ENCODE peak calls at places on chromosome 18, in four cellular contexts. A, J, M and Z are unnamed samples. For H3K4me1, the result is how much of the 10 kb centered on the place peaks cover.

GRCh38 chr18:65786400-65786948 is 35.7 kb downstream of the CDH7 start:
- DNase-seq in A (no peak), J (no peak), M (no peak), Z (no peak)

GRCh38 chr18:75753753-75754152 is 326.2 kb upstream of the SMIM21 start:
- DNase-seq in A (no peak), J (no peak), M (no peak), Z (no peak)

GRCh38 chr18:56869189-56869777 is 218.1 kb downstream of the WDR7 start:
- DNase-seq in A (no peak), J (no peak), M (no peak), Z (no peak)

GRCh38 chr18:55838841-55839240 is 250.8 kb upstream of the TCF4 start:
- DNase-seq in A (no peak), J (no peak), M (no peak), Z (no peak)

GRCh38 chr18:50671376-50671775 is 111.5 kb downstream of the MAPK4 start:
- DNase-seq in A (no peak), J (no peak), M (no peak), Z (no peak)

GRCh38 chr18:61735564-61736102 is 157.2 kb downstream of the RNF152 start:
- DNase-seq in A (no peak), J (no peak), M (no peak), Z (no peak)

GRCh38 chr18:51425475-51425874 is 228.0 kb upstream of the MEX3C start:
- DNase-seq in A (no peak), J (no peak), M (no peak), Z (no peak)

GRCh38 chr18:54181856-54182612 is 42.4 kb downstream of the MBD2 start:
- DNase-seq in A (no peak), J (no peak), M (no peak), Z (no peak)

GRCh38 chr18:49898421-49898820 is 85.1 kb upstream of the ACAA2 start:
- DNase-seq in A (no peak), J (peak), M (peak), Z (no peak)

GRCh38 chr18:36700955-36701354 is 127.8 kb downstream of the TPGS2 start:
- DNase-seq in A (no peak), J (no peak), M (no peak), Z (no peak)

GRCh38 chr18:11259421-11259820 is 110.1 kb upstream of the PIEZO2 start:
- DNase-seq in A (peak), J (no peak), M (peak), Z (peak)

GRCh38 chr18:51039138-51040112 is 9.4 kb downstream of the SMAD4 start:
- DNase-seq in A (no peak), J (no peak), M (no peak), Z (no peak)

GRCh38 chr18:12598181-12598921 is 59.6 kb downstream of the SPIRE1 start:
- DNase-seq in A (no peak), J (no peak), M (no peak), Z (no peak)

GRCh38 chr18:2413352-2413751 is 158.0 kb downstream of the METTL4 start:
- DNase-seq in A (no peak), J (no peak), M (no peak), Z (no peak)

GRCh38 chr18:5961097-5961827 is 65.9 kb upstream of the TMEM200C start:
- DNase-seq in A (no peak), J (no peak), M (no peak), Z (no peak)

GRCh38 chr18:79749251-79750191 is 48.2 kb upstream of the KCNG2 start:
- DNase-seq in A (no peak), J (no peak), M (no peak), Z (no peak)

DNA sequence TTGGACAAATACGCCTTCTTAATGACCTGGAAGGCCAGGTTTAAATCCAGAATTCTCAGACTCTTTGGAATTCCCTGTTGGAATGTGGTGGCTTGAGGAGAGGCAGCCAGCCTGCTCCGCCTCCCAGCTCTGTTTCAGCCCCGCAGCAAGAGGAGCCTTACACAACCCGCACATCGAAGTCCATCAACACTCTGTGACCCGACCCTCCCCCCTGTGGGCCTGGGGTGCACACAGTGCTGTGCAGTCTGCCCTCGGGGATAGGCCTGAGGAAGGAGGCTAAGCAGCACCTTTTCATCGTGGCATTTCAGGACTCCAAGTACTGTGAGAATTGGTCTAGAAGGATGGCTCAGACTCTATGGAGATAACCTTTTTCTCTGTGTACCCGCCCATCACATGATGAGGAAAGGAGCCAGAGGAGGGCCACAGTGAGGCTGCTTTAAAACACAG is 73.7 kb downstream of the GREB1L start:
- DNase-seq in A (no peak), J (no peak), M (no peak), Z (no peak)
- TF ChIP-seq CTCF in A (no peak), J (no peak), M (no peak), Z (no peak)

GRCh38 chr18:26157326-26157725 is 23.7 kb downstream of the PSMA8 start:
- DNase-seq in A (no peak), J (no peak), M (no peak), Z (no peak)
- H3K4me1 ChIP-seq in A (under half), J (under half), M (under half), Z (under half)

DNA sequence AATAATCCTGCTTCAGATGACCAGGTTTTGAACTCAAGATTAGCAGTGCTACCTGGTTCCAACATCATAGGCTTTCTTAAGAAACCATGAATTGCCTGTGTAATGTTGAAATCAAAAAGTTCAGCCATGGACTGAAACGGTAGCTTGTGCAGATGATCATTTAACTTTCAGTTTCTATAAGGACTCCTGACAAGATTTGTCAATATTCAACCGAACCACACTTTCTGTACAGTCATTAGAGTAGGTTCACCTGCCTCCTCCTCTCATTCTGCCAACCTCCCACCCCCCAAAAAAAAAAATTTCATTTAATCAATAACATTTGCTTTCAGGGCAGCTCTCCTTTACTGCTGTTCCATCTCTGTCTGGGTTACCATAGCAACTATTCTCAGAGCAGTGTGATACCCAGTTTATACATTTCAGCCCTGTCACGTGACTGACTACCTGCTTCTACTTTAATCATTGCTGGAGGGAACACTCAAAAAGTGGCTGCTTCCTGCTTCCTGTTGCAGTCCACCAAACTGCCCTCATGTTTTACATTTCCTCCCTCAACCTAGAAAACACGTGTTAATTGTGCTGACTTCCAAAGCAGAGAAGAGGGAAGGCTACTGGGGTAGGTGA is 275.5 kb downstream of the SS18 start:
- DNase-seq in A (no peak), J (no peak), M (no peak), Z (no peak)
- H3K27ac ChIP-seq in A (no peak), J (no peak), M (no peak), Z (no peak)

GRCh38 chr18:24672165-24672950 is 211.9 kb downstream of the HRH4 start:
- DNase-seq in A (no peak), J (no peak), M (no peak), Z (no peak)
- TF ChIP-seq CTCF in A (no peak), J (no peak), M (no peak), Z (no peak)

GRCh38 chr18:32289480-32290075 is 99.7 kb downstream of the MEP1B start:
- DNase-seq in A (no peak), J (no peak), M (peak), Z (no peak)
- H3K4me1 ChIP-seq in A (under half), J (under half), M (under half), Z (under half)

GRCh38 chr18:58892536-58892935 is 27.9 kb downstream of the ZNF532 start:
- DNase-seq in A (no peak), J (no peak), M (no peak), Z (no peak)
- H3K27ac ChIP-seq in A (peak), J (no peak), M (no peak), Z (no peak)

GRCh38 chr18:14074187-14074586 is 58.0 kb downstream of the ZNF519 start:
- DNase-seq in A (no peak), J (no peak), M (no peak), Z (no peak)
- TF ChIP-seq CTCF in A (no peak), J (no peak), M (no peak), Z (no peak)

DNA sequence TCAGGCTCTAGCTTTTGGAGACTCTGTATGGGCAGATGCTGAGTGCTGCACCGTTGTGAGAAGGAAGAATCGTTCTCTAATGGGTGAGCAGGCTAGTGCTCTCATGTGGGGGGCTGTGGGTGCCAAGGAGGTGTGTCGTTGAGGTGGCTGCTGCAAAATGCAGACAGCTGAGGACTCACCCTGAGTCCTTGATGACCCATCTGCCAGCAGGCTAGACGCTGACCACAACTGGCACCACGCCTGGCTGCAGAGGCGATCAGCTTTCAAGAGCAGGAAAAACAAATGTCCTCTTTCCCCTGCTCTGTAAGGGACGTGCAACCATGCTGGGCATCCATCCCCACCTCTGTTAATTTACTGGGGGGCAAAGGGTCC is 48.2 kb downstream of the HAUS1 start:
- DNase-seq in A (peak), J (no peak), M (no peak), Z (no peak)
- H3K4me1 ChIP-seq in A (under half), J (half or more), M (under half), Z (under half)

DNA sequence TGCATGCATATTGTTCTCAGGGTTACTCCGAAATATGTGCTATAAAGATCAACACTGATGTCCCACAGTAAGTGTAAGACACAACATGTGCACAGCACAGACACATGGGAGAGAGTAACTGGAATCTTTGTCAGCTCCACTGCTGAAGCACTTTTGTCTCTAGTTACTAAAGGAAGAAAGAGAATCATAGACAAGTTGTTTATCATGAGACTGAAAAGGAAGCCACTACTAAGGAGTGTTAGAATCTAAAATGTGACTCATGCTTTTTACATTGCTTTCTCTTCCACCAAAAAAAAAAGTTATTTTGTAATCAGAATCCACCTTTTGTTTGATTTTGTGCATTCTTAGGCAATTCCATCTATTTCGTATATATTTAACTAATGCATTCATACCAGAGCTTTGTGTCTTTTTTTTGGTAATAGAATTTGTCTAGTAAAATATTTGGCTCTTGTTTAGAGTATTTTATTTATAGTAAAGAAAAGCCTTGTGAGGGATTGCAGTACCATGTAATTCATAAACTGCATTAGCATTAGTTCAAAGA is 502.4 kb downstream of the FBXO15 start:
- DNase-seq in A (no peak), J (no peak), M (no peak), Z (no peak)
- H3K27ac ChIP-seq in A (no peak), J (no peak), M (no peak), Z (no peak)